ENCODE peak calls at places on chromosome 11, in eight cellular contexts. U is fibroblast of lung; W is cardiac fibroblast; B is fibroblast of mammary gland; S is mesothelial cell of epicardium; P is chondrocyte; R is pancreas; E is CD4-positive, alpha-beta T cell. Y is an unnamed sample.

GRCh38 chr11:130369141-130369691 is 54.5 kb upstream of the ZBTB44 start:
- DNase-seq in W (no peak), B (no peak), U (no peak), E (no peak), S (no peak), R (no peak), P (no peak), Y (no peak)

GRCh38 chr11:35257287-35257686 is 118.3 kb downstream of the CD44 start:
- DNase-seq in R (no peak), B (no peak), W (no peak), P (no peak), S (no peak), E (no peak), U (no peak), Y (no peak)

GRCh38 chr11:28464252-28464867 is 356.2 kb downstream of the METTL15 start:
- DNase-seq in B (peak; percentile 66), R (no peak), P (no peak), U (peak; percentile 85), W (peak; percentile 41), S (no peak), E (no peak), Y (no peak)

GRCh38 chr11:35412285-35412684 is 7.1 kb downstream of the SLC1A2 start:
- DNase-seq in E (no peak), B (peak; percentile 26), R (no peak), U (no peak), S (no peak), P (no peak), W (peak; percentile 11), Y (no peak)

GRCh38 chr11:2513441-2513840 is 68.6 kb downstream of the KCNQ1 start:
- DNase-seq in P (peak; percentile 63), E (no peak), R (peak; percentile 51), S (peak; percentile 16), U (no peak), B (no peak), W (no peak), Y (no peak)

GRCh38 chr11:110989734-110990133 is 255.8 kb upstream of the POU2AF2 start:
- DNase-seq in W (peak; percentile 78), E (no peak), P (no peak), U (peak; percentile 96), R (no peak), B (peak; percentile 95), S (no peak), Y (no peak)

GRCh38 chr11:31807791-31808074 is 3.4 kb downstream of the PAX6 start:
- DNase-seq in S (no peak), E (no peak), P (no peak), R (no peak), B (no peak), W (no peak), U (no peak), Y (no peak)

GRCh38 chr11:35305670-35306382 is 113.5 kb downstream of the SLC1A2 start:
- DNase-seq in W (peak; percentile 70), U (peak; percentile 77), E (peak; percentile 29), B (peak; percentile 48), S (no peak), R (no peak), P (no peak), Y (no peak)

GRCh38 chr11:44842219-44842618 is 108.5 kb downstream of the TP53I11 start:
- DNase-seq in R (no peak), W (peak; percentile 43), S (no peak), P (no peak), U (peak; percentile 65), B (peak; percentile 75), E (no peak), Y (no peak)

GRCh38 chr11:1310772-1311468 is 1.5 kb upstream of the TOLLIP start:
- DNase-seq in B (no peak), U (no peak), R (no peak), W (no peak), S (peak; percentile 29), P (no peak), E (peak; percentile 24), Y (no peak)

GRCh38 chr11:1310315-1310687 is 869 bp upstream of the TOLLIP start:
- DNase-seq in B (no peak), E (no peak), U (no peak), W (no peak), S (no peak), R (no peak), P (no peak), Y (no peak)

GRCh38 chr11:1308745-1309497 is 511 bp downstream of the TOLLIP start:
- DNase-seq in U (peak; percentile 22), R (peak; percentile 85), B (peak; percentile 20), E (no peak), P (no peak), W (no peak), S (no peak), Y (no peak)

GRCh38 chr11:1307998-1308744 is 1.3 kb downstream of the TOLLIP start:
- DNase-seq in S (peak; percentile 37), W (no peak), E (no peak), R (peak; percentile 85), U (no peak), B (peak; percentile 72), P (no peak), Y (no peak)

GRCh38 chr11:1309498-1310314 is at the start of gene TOLLIP:
- DNase-seq in P (peak; percentile 97), B (peak; percentile 86), U (peak; percentile 91), R (peak; percentile 99), S (peak; percentile 100), W (peak; percentile 93), E (peak; percentile 99), Y (peak; percentile 86)
- TF ChIP-seq CTCF in P (peak; percentile 67), B (peak; percentile 4), U (no peak), R (no peak), S (no peak), W (peak; percentile 5), E (peak; percentile 27), Y (no peak)

DNA sequence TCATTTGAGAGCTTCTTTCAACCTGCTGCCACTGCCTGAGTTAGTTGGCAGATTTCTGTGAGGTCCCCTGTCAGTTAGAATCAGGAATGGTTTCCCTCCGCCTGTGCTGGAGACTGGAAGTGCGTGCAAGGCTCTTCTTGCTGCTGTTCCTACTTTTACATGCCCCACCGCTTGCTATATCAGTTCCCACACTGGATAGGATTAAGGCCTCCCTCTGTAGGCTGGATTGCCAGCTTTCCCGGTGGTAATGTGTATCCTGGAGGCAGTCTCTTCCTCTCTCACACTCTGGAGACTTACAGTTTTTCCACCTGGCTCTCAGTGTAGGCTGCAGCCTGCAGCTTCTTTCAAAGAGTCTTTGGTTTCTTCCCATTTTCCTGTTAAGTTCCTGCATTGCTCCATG is 66.5 kb downstream of the ARHGAP42 start:
- DNase-seq in U (no peak), P (no peak), S (no peak), B (no peak), W (no peak), R (no peak), E (no peak), Y (no peak)
- TF ChIP-seq CTCF in U (no peak), P (peak; percentile 7), S (no peak), B (no peak), W (no peak), R (no peak), E (no peak), Y (no peak)

GRCh38 chr11:114614127-114614720 is 18.6 kb upstream of the NXPE4 start:
- DNase-seq in E (no peak), S (no peak), R (no peak), W (no peak), P (no peak), B (no peak), U (no peak), Y (no peak)

GRCh38 chr11:114610550-114610949 is 15.0 kb upstream of the NXPE4 start:
- DNase-seq in E (no peak), U (no peak), B (no peak), S (no peak), W (no peak), R (no peak), P (no peak), Y (no peak)

GRCh38 chr11:114612686-114613085 is 17.1 kb upstream of the NXPE4 start:
- DNase-seq in B (no peak), U (no peak), P (no peak), S (no peak), E (no peak), W (no peak), R (no peak), Y (no peak)

GRCh38 chr11:114609429-114609828 is 13.8 kb upstream of the NXPE4 start:
- DNase-seq in U (no peak), E (no peak), S (no peak), B (no peak), P (no peak), R (no peak), W (no peak), Y (no peak)

DNA sequence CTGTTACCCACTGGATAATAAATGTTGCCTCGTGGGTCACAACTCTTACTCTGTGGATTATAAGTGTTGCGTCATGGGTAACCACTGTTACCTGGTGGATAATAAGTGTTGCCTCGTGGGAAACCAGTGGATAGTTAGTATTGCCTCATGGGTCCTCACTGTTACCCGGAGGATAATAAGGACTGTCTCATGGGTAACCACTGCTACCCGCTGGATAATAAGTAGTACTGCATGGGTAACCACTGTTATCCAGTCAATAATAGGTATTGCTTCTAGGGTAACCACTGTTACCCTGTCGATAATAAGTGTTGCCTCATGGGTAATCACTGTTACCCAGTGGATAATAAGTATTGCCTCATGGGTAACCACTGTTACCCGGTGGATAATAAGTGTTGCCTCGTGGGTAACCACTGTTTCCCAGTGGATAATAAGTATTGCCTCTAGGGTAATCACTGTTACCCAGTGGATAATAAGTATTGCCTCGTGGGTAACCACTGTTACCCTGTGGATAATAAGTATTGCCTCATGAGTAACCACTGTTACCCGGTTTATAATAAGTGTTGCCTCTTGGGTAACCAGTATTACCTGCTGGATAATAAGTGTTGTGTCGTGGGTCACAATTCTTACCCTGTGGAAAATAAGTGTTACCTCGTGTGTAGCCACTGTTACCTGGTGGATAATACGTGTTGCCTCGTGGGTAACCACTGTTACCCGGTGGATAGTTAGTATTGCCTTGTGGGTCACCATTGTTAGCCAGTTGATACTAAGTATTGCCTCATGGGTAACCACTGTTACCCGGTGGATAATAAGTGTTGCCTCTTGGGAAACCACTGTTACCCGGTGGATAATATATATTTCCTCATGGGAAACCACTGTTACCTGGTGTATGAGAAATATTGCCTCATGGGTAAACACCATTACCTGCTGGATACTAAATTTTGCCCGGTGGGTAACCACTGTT is 15.7 kb upstream of the NXPE4 start:
- DNase-seq in U (peak; percentile 1), B (peak; percentile 20), E (no peak), S (no peak), R (no peak), P (no peak), W (peak; percentile 25), Y (no peak)
- TF ChIP-seq CTCF in U (no peak), B (peak; percentile 26), E (no peak), S (no peak), R (no peak), P (peak; percentile 42), W (peak; percentile 12), Y (no peak)

GRCh38 chr11:77200351-77200750 is 72.3 kb downstream of the MYO7A start:
- DNase-seq in B (no peak), U (no peak), E (no peak), R (peak; percentile 6), S (no peak), P (no peak), W (no peak), Y (no peak)

GRCh38 chr11:77197626-77198320 is 69.7 kb downstream of the MYO7A start:
- DNase-seq in W (no peak), B (no peak), R (peak; percentile 34), U (no peak), P (peak; percentile 87), E (no peak), S (no peak), Y (no peak)

GRCh38 chr11:77196961-77197360 is 68.9 kb downstream of the MYO7A start:
- DNase-seq in R (peak; percentile 29), S (no peak), P (peak; percentile 65), U (no peak), B (no peak), W (no peak), E (no peak), Y (peak; percentile 10)

GRCh38 chr11:77199346-77199745 is 71.3 kb downstream of the MYO7A start:
- DNase-seq in W (no peak), R (peak; percentile 50), P (peak; percentile 78), B (no peak), E (no peak), U (no peak), S (no peak), Y (no peak)

GRCh38 chr11:77198440-77198849 is 70.4 kb downstream of the MYO7A start:
- DNase-seq in S (no peak), P (peak; percentile 68), B (peak; percentile 23), W (no peak), R (peak; percentile 45), U (no peak), E (no peak), Y (peak; percentile 21)
- TF ChIP-seq CTCF in S (peak; percentile 32), P (peak; percentile 49), B (peak; percentile 39), W (peak; percentile 35), R (no peak), U (peak; percentile 11), E (no peak), Y (no peak)